ENCODE peak calls at places on chromosomes 11 and 22, in ten cellular contexts. S is aorta; R is NCI-H1105 treated with DMSO at 0.1 percent for 48 hours; J is body of pancreas; D is mesendoderm; C is activated naive CD4-positive, alpha-beta T cell treated with Interleukin-2 at 50 U/mL for 16 hours; Q is COR-L47; Z is pancreas; F is endothelial cell; P is OCI-M1. A is an unnamed sample.

GRCh38 chr22:20086763-20087162 is 6.7 kb downstream of the DGCR8 start:
- DNase-seq in J (no peak), Z (no peak), P (no peak), Q (no peak), S (peak), F (no peak), C (no peak), R (no peak), D (no peak), A (no peak)

GRCh38 chr11:119169272-119169719 is 771 bp downstream of the NLRX1 start:
- DNase-seq in Q (no peak), D (peak), R (no peak), F (peak), C (peak), J (peak), P (no peak), S (peak), Z (peak), A (peak)

GRCh38 chr11:5460983-5461621 is 12.0 kb downstream of the OR51I2 start:
- DNase-seq in J (no peak), C (no peak), Q (no peak), D (no peak), R (no peak), Z (no peak), P (no peak), S (no peak), F (no peak), A (no peak)

GRCh38 chr11:68146704-68147474 is 25.7 kb upstream of the CHKA start:
- DNase-seq in J (peak), R (peak), S (no peak), F (no peak), D (no peak), C (no peak), P (peak), Z (peak), Q (peak), A (no peak)

GRCh38 chr11:47185305-47186075 is 744 bp downstream of the PACSIN3 start:
- DNase-seq in F (peak), J (peak), Z (peak), D (peak), C (no peak), R (peak), P (no peak), S (peak), Q (no peak), A (peak)

GRCh38 chr11:66124564-66124963 is 54.5 kb downstream of the PACS1 start:
- DNase-seq in Z (no peak), S (no peak), R (no peak), D (no peak), J (no peak), F (no peak), Q (no peak), P (no peak), C (no peak), A (no peak)

GRCh38 chr11:3221408-3222002 is 2.9 kb upstream of the MRGPRG start:
- DNase-seq in S (peak), D (no peak), R (no peak), J (no peak), C (no peak), Q (no peak), Z (no peak), P (no peak), F (no peak), A (no peak)

GRCh38 chr22:43326342-43326825 is 16.8 kb downstream of the SCUBE1 start:
- DNase-seq in P (no peak), D (no peak), C (no peak), F (no peak), Z (no peak), S (no peak), J (no peak), Q (no peak), R (no peak), A (no peak)

GRCh38 chr11:12020546-12020945 is 12.1 kb upstream of the DKK3 start:
- DNase-seq in J (no peak), D (peak), R (no peak), C (no peak), Z (no peak), P (no peak), F (no peak), S (no peak), Q (no peak), A (no peak)

GRCh38 chr11:88603499-88603898 is 266.0 kb upstream of the CTSC start:
- DNase-seq in Q (no peak), P (no peak), R (no peak), D (no peak), J (no peak), Z (no peak), C (no peak), F (no peak), S (no peak), A (no peak)

GRCh38 chr11:117519170-117519569 is 191.5 kb downstream of the CEP164 start:
- DNase-seq in S (no peak), P (no peak), F (no peak), Q (no peak), R (no peak), J (peak), Z (no peak), D (no peak), C (no peak), A (no peak)

GRCh38 chr11:16788141-16789060 is 50.0 kb downstream of the C11orf58 start:
- DNase-seq in C (peak), R (peak), S (peak), J (peak), D (peak), Z (peak), P (peak), F (peak), Q (peak), A (peak)

GRCh38 chr22:37025500-37026070 is 6.0 kb downstream of the MPST start:
- DNase-seq in Q (no peak), S (no peak), Z (no peak), R (no peak), D (no peak), F (no peak), C (no peak), J (no peak), P (no peak), A (no peak)

GRCh38 chr11:103297900-103298299 is 188.7 kb downstream of the DYNC2H1 start:
- DNase-seq in S (no peak), F (no peak), C (no peak), P (no peak), J (no peak), Q (no peak), R (no peak), Z (no peak), D (no peak), A (no peak)

A was measured in stimulated activated naive CD8-positive, alpha-beta T cell treated with anti-CD3 and anti-CD28 coated beads, Interleukin-15, Interleukin-2, amounts not matched to agents 100 U/mL and 50 U/mL, for 24 hours.